ENCODE peak calls at places on chromosomes 16 and 17, in seven cellular contexts. E is Caco-2, D is Peyer's patch, N is PC-3, Y is psoas muscle, J is ovary, H is hepatocyte. P is an unnamed sample.

GRCh38 chr16:70770968-70771552 is 29.9 kb downstream of the VAC14 start:
- DNase-seq in H (peak; percentile 72), N (peak; percentile 76), J (peak; percentile 71), D (peak; percentile 38), Y (peak; percentile 83), E (peak; percentile 68), P (peak; percentile 88)

GRCh38 chr17:60888812-60889709 is 211.4 kb downstream of the BCAS3 start:
- DNase-seq in E (no peak), J (no peak), Y (no peak), N (peak; percentile 62), H (no peak), D (no peak), P (no peak)

GRCh38 chr17:3667366-3668278 is 756 bp downstream of the TAX1BP3 start:
- DNase-seq in E (peak; percentile 87), H (peak; percentile 97), Y (peak; percentile 95), D (peak; percentile 39), N (peak; percentile 82), J (peak; percentile 91), P (peak; percentile 94)

GRCh38 chr17:66357037-66357436 is 54.6 kb downstream of the PRKCA start:
- DNase-seq in E (no peak), Y (no peak), J (no peak), N (peak; percentile 30), D (no peak), H (no peak), P (no peak)

GRCh38 chr16:27164280-27164837 is 39.0 kb upstream of the KDM8 start:
- DNase-seq in D (no peak), E (no peak), Y (no peak), H (no peak), J (no peak), N (no peak), P (no peak)

GRCh38 chr17:45092932-45093430 is 31.9 kb downstream of the NMT1 start:
- DNase-seq in N (peak; percentile 98), D (peak; percentile 29), Y (peak; percentile 95), J (peak; percentile 76), E (no peak), H (peak; percentile 86), P (no peak)

GRCh38 chr16:19766988-19767387 is 48.9 kb downstream of the IQCK start:
- DNase-seq in N (no peak), J (no peak), H (no peak), Y (no peak), D (no peak), E (no peak), P (no peak)

GRCh38 chr16:66754819-66755218 is 3.4 kb upstream of the DYNC1LI2 start:
- DNase-seq in J (no peak), Y (no peak), E (no peak), D (no peak), H (no peak), N (no peak), P (no peak)

GRCh38 chr16:2765462-2766404 is 11.3 kb downstream of the ELOB start:
- DNase-seq in E (no peak), H (no peak), N (no peak), D (no peak), J (no peak), Y (no peak), P (no peak)

GRCh38 chr17:34980681-34981537 is 597 bp downstream of the LIG3 start:
- DNase-seq in Y (peak; percentile 82), N (peak; percentile 60), H (peak; percentile 87), D (peak; percentile 80), J (peak; percentile 82), E (peak; percentile 86), P (peak; percentile 93)

GRCh38 chr16:84049403-84050060 is 6.9 kb upstream of the SLC38A8 start:
- DNase-seq in Y (peak; percentile 34), N (no peak), D (no peak), E (no peak), J (no peak), H (no peak), P (no peak)

GRCh38 chr17:1180434-1180742 is 607 bp upstream of the ABR start:
- DNase-seq in J (no peak), Y (no peak), H (no peak), E (no peak), N (no peak), D (no peak), P (no peak)
- H3K4me3 ChIP-seq in J (peak overlapping the region; percentile 71), Y (peak overlapping the region; percentile 69), H (peak overlapping the region; percentile 64), E (no peak overlapping the region), N (peak overlapping the region; percentile 46), D (peak overlapping the region; percentile 69), P (peak overlapping the region; percentile 53)

DNA sequence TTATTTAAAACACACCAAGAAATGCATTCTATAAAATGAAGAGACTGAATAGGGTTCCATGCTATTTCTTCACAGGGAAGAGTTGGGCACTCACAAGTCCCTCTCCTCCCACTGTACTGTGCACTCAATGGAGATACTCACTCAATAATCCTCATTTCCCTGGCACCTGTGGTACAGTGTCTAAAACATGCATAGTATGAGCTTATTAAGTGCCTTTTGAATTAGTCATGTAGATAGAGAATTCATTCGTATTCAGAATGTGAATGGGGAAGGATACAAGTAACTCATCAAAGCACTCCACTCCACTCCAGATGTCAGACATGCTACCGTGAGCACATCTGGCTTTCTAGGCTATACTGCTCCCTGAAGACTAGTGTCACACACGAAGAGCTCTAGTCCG is 6.3 kb downstream of the C17orf75 start:
- DNase-seq in Y (no peak), H (no peak), N (no peak), J (no peak), E (no peak), D (no peak), P (no peak)
- H3K36me3 ChIP-seq in Y (peaks cover 7% of the 10 kb centered on the region), H (no peaks in the 10 kb centered on the region), N (peaks cover 10% of the 10 kb centered on the region), J (no peaks in the 10 kb centered on the region), E (no peaks in the 10 kb centered on the region), D (no peaks in the 10 kb centered on the region), P (peaks cover 26% of the 10 kb centered on the region)

GRCh38 chr16:29308644-29309546 is 97.6 kb downstream of the NPIPB11 start:
- DNase-seq in H (no peak), Y (no peak), J (peak; percentile 28), E (no peak), D (no peak), N (no peak), P (no peak)

GRCh38 chr16:29312835-29313558 is 93.5 kb downstream of the NPIPB11 start:
- DNase-seq in E (no peak), D (no peak), J (peak; percentile 30), N (no peak), H (no peak), Y (no peak), P (no peak)

GRCh38 chr16:29311636-29312344 is 94.7 kb downstream of the NPIPB11 start:
- DNase-seq in D (no peak), E (no peak), Y (no peak), H (no peak), N (no peak), J (peak; percentile 35), P (no peak)

GRCh38 chr16:29313559-29313887 is 93.0 kb downstream of the NPIPB11 start:
- DNase-seq in H (no peak), D (no peak), N (no peak), J (peak; percentile 26), E (no peak), Y (no peak), P (no peak)

GRCh38 chr16:29310852-29311314 is 95.6 kb downstream of the NPIPB11 start:
- DNase-seq in E (no peak), N (peak; percentile 2), J (peak; percentile 70), Y (no peak), D (no peak), H (no peak), P (no peak)
- H3K4me3 ChIP-seq in E (no peak overlapping the region), N (no peak overlapping the region), J (no peak overlapping the region), Y (no peak overlapping the region), D (no peak overlapping the region), H (no peak overlapping the region), P (no peak overlapping the region)

GRCh38 chr16:11884035-11884434 is 31.7 kb downstream of the GSPT1 start:
- DNase-seq in N (no peak), Y (no peak), D (no peak), E (no peak), H (no peak), J (no peak), P (no peak)
- H3K36me3 ChIP-seq in N (peaks cover 47% of the 10 kb centered on the region), Y (peaks cover 3% of the 10 kb centered on the region), D (no peaks in the 10 kb centered on the region), E (no peaks in the 10 kb centered on the region), H (peaks cover 3% of the 10 kb centered on the region), J (no peaks in the 10 kb centered on the region), P (peaks cover 18% of the 10 kb centered on the region)

GRCh38 chr16:88720396-88720970 is 14.2 kb downstream of the CTU2 start:
- DNase-seq in E (no peak), Y (no peak), J (no peak), D (no peak), H (no peak), N (no peak), P (no peak)
- H3K4me3 ChIP-seq in E (no peak overlapping the region), Y (no peak overlapping the region), J (no peak overlapping the region), D (no peak overlapping the region), H (no peak overlapping the region), N (no peak overlapping the region), P (no peak overlapping the region)

DNA sequence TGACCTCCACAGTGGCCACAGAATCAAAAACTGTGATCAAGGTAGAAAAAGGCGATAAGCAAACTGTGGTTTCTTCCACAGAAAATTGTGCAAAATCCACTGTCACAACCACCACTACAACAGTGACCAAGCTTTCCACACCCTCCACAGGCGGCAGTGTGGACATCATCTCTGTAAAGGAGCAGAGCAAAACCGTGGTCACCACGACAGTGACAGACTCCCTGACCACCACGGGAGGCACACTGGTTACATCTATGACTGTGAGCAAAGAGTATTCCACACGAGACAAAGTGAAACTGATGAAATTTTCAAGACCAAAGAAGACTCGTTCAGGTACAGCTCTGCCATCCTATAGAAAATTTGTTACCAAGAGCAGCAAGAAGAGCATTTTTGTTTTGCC is 83.6 kb downstream of the C17orf58 start:
- DNase-seq in N (no peak), J (no peak), E (no peak), D (no peak), Y (no peak), H (no peak), P (no peak)
- H3K36me3 ChIP-seq in N (peaks cover 49% of the 10 kb centered on the region), J (no peaks in the 10 kb centered on the region), E (peaks cover 2% of the 10 kb centered on the region), D (no peaks in the 10 kb centered on the region), Y (peaks cover 5% of the 10 kb centered on the region), H (no peaks in the 10 kb centered on the region), P (peaks cover 24% of the 10 kb centered on the region)

GRCh38 chr17:59367657-59368045 is 36.2 kb downstream of the YPEL2 start:
- DNase-seq in H (peak; percentile 30), E (peak; percentile 46), D (no peak), Y (no peak), N (peak; percentile 54), J (no peak), P (no peak)

GRCh38 chr17:59366773-59367656 is 35.6 kb downstream of the YPEL2 start:
- DNase-seq in J (peak; percentile 47), H (peak; percentile 81), E (peak; percentile 90), Y (no peak), D (no peak), N (peak; percentile 60), P (no peak)

GRCh38 chr17:59368218-59368857 is 36.9 kb downstream of the YPEL2 start:
- DNase-seq in D (no peak), N (peak; percentile 51), H (no peak), E (no peak), J (no peak), Y (no peak), P (no peak)

GRCh38 chr17:59370580-59371299 is 39.3 kb downstream of the YPEL2 start:
- DNase-seq in J (no peak), Y (peak; percentile 84), H (no peak), E (no peak), D (peak; percentile 25), N (no peak), P (no peak)

GRCh38 chr17:59369026-59369724 is 37.7 kb downstream of the YPEL2 start:
- DNase-seq in J (no peak), D (no peak), E (no peak), Y (no peak), H (no peak), N (peak; percentile 19), P (no peak)
- H3K4me3 ChIP-seq in J (no peak overlapping the region), D (no peak overlapping the region), E (no peak overlapping the region), Y (peak overlapping the region; percentile 6), H (no peak overlapping the region), N (no peak overlapping the region), P (no peak overlapping the region)

GRCh38 chr16:89689142-89689541 is 2.7 kb downstream of the CDK10 start:
- DNase-seq in H (no peak), J (no peak), E (no peak), N (no peak), Y (no peak), D (no peak), P (no peak)
- H3K36me3 ChIP-seq in H (no peaks in the 10 kb centered on the region), J (no peaks in the 10 kb centered on the region), E (peaks cover 13% of the 10 kb centered on the region), N (peaks cover 4% of the 10 kb centered on the region), Y (peaks cover 8% of the 10 kb centered on the region), D (peaks cover 3% of the 10 kb centered on the region), P (peaks cover 3% of the 10 kb centered on the region)